ENCODE peak calls at places on chromosomes 2 and 18, in five cellular contexts. D is GM23248; H is cardiac muscle cell; R is CD8-positive, alpha-beta memory T cell; A is kidney epithelial cell. V is an unnamed sample. For H3K36me3, the result is how much of the 10 kb centered on the place peaks cover.

GRCh38 chr2:73214120-73215035 is at the start of gene SMYD5:
- DNase-seq in R (peak), D (peak), A (no peak), H (peak), V (peak)

GRCh38 chr2:113822087-113822805 is 65.8 kb upstream of the SLC35F5 start:
- DNase-seq in A (no peak), H (no peak), R (no peak), D (no peak), V (no peak)

GRCh38 chr2:10399358-10399757 is 48.8 kb downstream of the ODC1 start:
- DNase-seq in H (no peak), R (no peak), D (no peak), A (no peak), V (no peak)

GRCh38 chr2:188570365-188570764 is 278.7 kb downstream of the GULP1 start:
- DNase-seq in R (no peak), H (no peak), A (no peak), D (no peak), V (no peak)

GRCh38 chr2:43818761-43819160 is 19.9 kb downstream of the ABCG5 start:
- DNase-seq in D (peak), H (no peak), R (no peak), A (no peak), V (no peak)

GRCh38 chr18:8609711-8610441 is 639 bp downstream of the RAB12 start:
- DNase-seq in H (peak), A (no peak), R (no peak), D (peak), V (no peak)

GRCh38 chr2:182134201-182134600 is 148.5 kb downstream of the PPP1R1C start:
- DNase-seq in D (no peak), R (no peak), H (no peak), A (no peak), V (no peak)

GRCh38 chr2:160091381-160091780 is 29.0 kb upstream of the PLA2R1 start:
- DNase-seq in A (no peak), R (no peak), D (peak), H (no peak), V (no peak)

GRCh38 chr18:27995770-27996502 is 181.0 kb downstream of the CDH2 start:
- DNase-seq in R (no peak), A (no peak), H (peak), D (no peak), V (no peak)
- H3K36me3 ChIP-seq in R (under half), A (under half), H (half or more), D (under half), V (under half)

GRCh38 chr2:85548608-85548900 is 9.6 kb downstream of the MAT2A start:
- DNase-seq in D (peak), A (no peak), H (no peak), R (no peak), V (no peak)

GRCh38 chr2:85550476-85550875 is 10.8 kb downstream of the GGCX start:
- DNase-seq in H (no peak), D (no peak), A (no peak), R (no peak), V (no peak)

GRCh38 chr2:85547859-85548607 is 9.1 kb downstream of the MAT2A start:
- DNase-seq in R (no peak), H (no peak), D (no peak), A (no peak), V (no peak)

GRCh38 chr2:85549826-85550225 is 10.9 kb downstream of the MAT2A start:
- DNase-seq in H (no peak), R (no peak), D (peak), A (peak), V (no peak)

GRCh38 chr2:85549095-85549494 is 10.1 kb downstream of the MAT2A start:
- DNase-seq in A (no peak), R (no peak), H (no peak), D (no peak), V (no peak)
- H3K36me3 ChIP-seq in A (under half), R (under half), H (under half), D (under half), V (under half)

GRCh38 chr2:38744399-38744780 is 6.8 kb downstream of the SRSF7 start:
- DNase-seq in A (no peak), H (no peak), R (no peak), D (no peak), V (no peak)

GRCh38 chr2:38748391-38748790 is 2.8 kb downstream of the SRSF7 start:
- DNase-seq in H (no peak), D (no peak), A (no peak), R (no peak), V (no peak)

GRCh38 chr2:38747819-38748218 is 3.3 kb downstream of the SRSF7 start:
- DNase-seq in A (no peak), D (no peak), R (no peak), H (no peak), V (no peak)

GRCh38 chr2:38748857-38749804 is 2.0 kb downstream of the SRSF7 start:
- DNase-seq in H (no peak), A (no peak), D (peak), R (no peak), V (no peak)

GRCh38 chr2:38747007-38747424 is 4.1 kb downstream of the SRSF7 start:
- DNase-seq in H (peak), A (no peak), R (no peak), D (no peak), V (no peak)
- H3K36me3 ChIP-seq in H (half or more), A (under half), R (half or more), D (half or more), V (under half)

GRCh38 chr2:105307146-105307545 is 22.4 kb downstream of the TGFBRAP1 start:
- DNase-seq in R (no peak), H (no peak), D (no peak), A (no peak), V (no peak)
- H3K36me3 ChIP-seq in R (under half), H (under half), D (under half), A (under half), V (under half)

GRCh38 chr2:233462826-233463470 is 103.6 kb downstream of the USP40 start:
- DNase-seq in D (no peak), A (no peak), R (no peak), H (no peak), V (no peak)

GRCh38 chr2:233461481-233461891 is 105.1 kb downstream of the USP40 start:
- DNase-seq in H (no peak), R (no peak), D (no peak), A (no peak), V (no peak)

GRCh38 chr2:233460726-233461431 is 105.7 kb downstream of the USP40 start:
- DNase-seq in A (no peak), R (no peak), H (no peak), D (no peak), V (peak)

GRCh38 chr2:233463586-233463985 is 103.0 kb downstream of the USP40 start:
- DNase-seq in A (no peak), D (no peak), H (no peak), R (no peak), V (no peak)

DNA sequence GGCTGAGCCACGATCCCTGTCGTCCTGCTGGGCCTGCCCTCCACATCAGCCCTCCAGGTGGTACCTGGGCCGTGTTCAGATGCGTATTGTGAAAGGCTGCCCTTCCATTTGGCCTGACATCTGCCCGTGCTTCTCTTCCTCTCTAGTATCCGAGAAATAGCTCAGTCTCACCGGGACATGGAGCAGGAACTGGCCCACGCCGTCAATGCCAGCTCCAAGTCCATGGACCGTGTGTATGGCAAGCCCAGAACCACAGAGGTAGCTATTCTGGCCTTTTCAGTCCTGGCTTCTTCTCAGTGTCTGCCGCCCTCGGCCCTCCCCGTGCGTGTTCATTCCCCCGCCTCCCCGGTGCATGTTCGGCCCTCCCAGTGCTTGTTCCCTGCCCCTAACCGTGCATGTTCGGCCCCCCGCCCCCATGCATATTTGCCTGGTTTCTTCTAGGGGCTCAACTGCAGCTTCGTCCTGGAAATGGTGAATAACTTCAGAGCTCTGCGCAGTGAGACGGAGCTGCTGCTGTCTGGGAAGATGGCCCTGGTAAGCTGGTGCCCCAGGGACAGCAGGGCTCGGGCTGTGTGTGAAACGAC is 104.3 kb downstream of the USP40 start:
- DNase-seq in R (no peak), D (no peak), A (no peak), H (no peak), V (no peak)
- H3K36me3 ChIP-seq in R (half or more), D (under half), A (under half), H (under half), V (under half)

GRCh38 chr2:239106971-239107370 is 259.1 kb downstream of the TWIST2 start:
- DNase-seq in H (no peak), A (no peak), D (no peak), R (no peak), V (no peak)
- H3K36me3 ChIP-seq in H (under half), A (under half), D (under half), R (under half), V (under half)

GRCh38 chr2:36881816-36882215 is 84.5 kb downstream of the STRN start:
- DNase-seq in A (no peak), R (no peak), D (no peak), H (no peak), V (no peak)

GRCh38 chr2:36885605-36886004 is 80.7 kb downstream of the STRN start:
- DNase-seq in R (no peak), H (no peak), A (no peak), D (no peak), V (no peak)

GRCh38 chr2:36882532-36882931 is 83.8 kb downstream of the STRN start:
- DNase-seq in A (no peak), D (no peak), R (no peak), H (no peak), V (no peak)

GRCh38 chr2:36889782-36890181 is 76.6 kb downstream of the STRN start:
- DNase-seq in R (no peak), H (no peak), D (peak), A (peak), V (no peak)

DNA sequence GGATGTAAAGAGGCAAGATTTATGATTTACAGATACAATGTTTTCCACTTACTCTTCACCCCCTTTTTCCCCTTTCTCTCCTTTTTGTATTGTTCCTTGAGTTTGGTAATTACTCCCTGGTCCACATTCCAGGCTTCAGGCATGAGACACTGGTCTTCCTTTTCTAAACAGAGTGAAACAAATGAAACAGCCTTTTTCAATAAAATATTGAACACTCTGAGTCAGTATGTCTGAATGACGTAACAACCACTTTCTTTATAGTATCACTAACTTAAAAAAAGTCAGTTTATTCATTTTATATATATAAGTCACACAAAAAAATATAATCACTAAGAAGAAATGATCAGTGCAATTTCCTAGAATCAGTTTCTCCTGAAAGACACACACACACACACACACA is 79.7 kb downstream of the STRN start:
- DNase-seq in R (no peak), A (no peak), D (peak), H (no peak), V (no peak)
- H3K36me3 ChIP-seq in R (under half), A (under half), D (under half), H (under half), V (under half)

GRCh38 chr2:235845245-235845644 is 322.9 kb downstream of the GBX2 start:
- DNase-seq in R (no peak), D (no peak), A (no peak), H (no peak), V (no peak)

GRCh38 chr2:235850289-235850688 is 317.9 kb downstream of the GBX2 start:
- DNase-seq in R (no peak), H (no peak), A (no peak), D (no peak), V (no peak)

GRCh38 chr2:235847576-235847975 is 320.6 kb downstream of the GBX2 start:
- DNase-seq in R (no peak), D (no peak), A (no peak), H (no peak), V (no peak)

GRCh38 chr2:235849489-235849888 is 318.7 kb downstream of the GBX2 start:
- DNase-seq in H (no peak), A (no peak), D (no peak), R (no peak), V (no peak)

DNA sequence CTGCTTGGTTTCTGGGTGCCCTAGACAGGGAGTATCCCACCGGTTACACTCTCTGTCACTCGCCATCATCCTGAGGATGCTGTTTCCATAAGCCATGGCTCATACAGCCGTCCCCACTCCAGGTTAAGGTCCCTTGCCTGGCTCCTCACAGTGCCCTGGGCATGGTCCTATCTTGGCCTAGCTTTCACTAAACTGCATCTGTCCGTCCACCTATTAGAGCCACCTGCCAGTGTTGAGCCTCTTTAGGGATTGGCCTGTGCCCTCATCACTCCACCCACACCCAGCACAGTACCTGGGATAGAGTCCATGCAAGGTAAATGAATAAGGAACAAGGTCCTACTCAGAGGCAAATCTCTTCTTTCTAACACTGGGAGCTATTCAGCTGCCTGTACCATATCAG is 320.1 kb downstream of the GBX2 start:
- DNase-seq in R (no peak), D (no peak), H (no peak), A (no peak), V (no peak)
- H3K36me3 ChIP-seq in R (under half), D (under half), H (under half), A (under half), V (under half)

GRCh38 chr2:671787-672605 is 5.2 kb downstream of the TMEM18 start:
- DNase-seq in A (no peak), R (no peak), H (no peak), D (no peak), V (no peak)
- H3K36me3 ChIP-seq in A (under half), R (under half), H (under half), D (under half), V (under half)